ENCODE peak calls at places on chromosome 17, in five cellular contexts. Q is endothelial cell; I is CD4-positive, CD25-positive, alpha-beta regulatory T cell; H is H54; M is ELF-1. E is an unnamed sample.

GRCh38 chr17:9120471-9120870 is 99.2 kb downstream of the NTN1 start:
- DNase-seq in I (no peak), Q (peak), H (no peak), M (peak), E (no peak)

GRCh38 chr17:80922580-80923160 is 69.0 kb upstream of the CHMP6 start:
- DNase-seq in M (no peak), H (no peak), Q (no peak), I (no peak), E (no peak)

GRCh38 chr17:38402897-38403296 is 25.4 kb upstream of the ARHGAP23 start:
- DNase-seq in I (no peak), Q (no peak), M (no peak), H (no peak), E (no peak)

GRCh38 chr17:34997355-34997862 is 17.1 kb downstream of the LIG3 start:
- DNase-seq in Q (no peak), M (no peak), H (no peak), I (no peak), E (no peak)

GRCh38 chr17:74852237-74853047 is 7.2 kb downstream of the GRIN2C start:
- DNase-seq in Q (peak), M (peak), I (peak), H (no peak), E (peak)

GRCh38 chr17:19262650-19263620 is 25.8 kb downstream of the EPN2 start:
- DNase-seq in I (no peak), Q (no peak), H (no peak), M (no peak), E (no peak)

GRCh38 chr17:39244600-39245570 is 19.1 kb upstream of the STAC2 start:
- DNase-seq in M (peak), H (no peak), I (peak), Q (peak), E (peak)

GRCh38 chr17:61713035-61713434 is 122.0 kb upstream of the NACA2 start:
- DNase-seq in Q (no peak), M (no peak), I (no peak), H (no peak), E (no peak)

GRCh38 chr17:1073241-1073962 is 76.5 kb downstream of the TIMM22 start:
- DNase-seq in I (no peak), H (no peak), Q (no peak), M (no peak), E (no peak)

GRCh38 chr17:70271672-70272071 is 102.3 kb downstream of the KCNJ2 start:
- DNase-seq in I (no peak), M (no peak), Q (no peak), H (no peak), E (no peak)

GRCh38 chr17:66177048-66177447 is 14.9 kb downstream of the CEP112 start:
- DNase-seq in Q (no peak), H (no peak), M (no peak), I (no peak), E (peak)

GRCh38 chr17:31724026-31724425 is 135.0 kb downstream of the COPRS start:
- DNase-seq in I (no peak), M (no peak), Q (no peak), H (peak), E (no peak)

GRCh38 chr17:45241315-45242011 is 19.8 kb downstream of the FMNL1 start:
- DNase-seq in H (no peak), M (no peak), I (no peak), Q (peak), E (peak)

GRCh38 chr17:82859431-82860403 is 19.9 kb upstream of the ZNF750 start:
- DNase-seq in H (peak), I (peak), Q (no peak), M (peak), E (no peak)

GRCh38 chr17:39486242-39486641 is 25.0 kb downstream of the CDK12 start:
- DNase-seq in M (peak), I (no peak), Q (no peak), H (no peak), E (no peak)

GRCh38 chr17:57948555-57949420 is 6.4 kb downstream of the CUEDC1 start:
- DNase-seq in Q (no peak), M (peak), H (peak), I (no peak), E (no peak)

GRCh38 chr17:38852771-38853291 is 690 bp downstream of the RPL23 start:
- DNase-seq in I (peak), H (no peak), Q (peak), M (no peak), E (no peak)

GRCh38 chr17:42819939-42820535 is 4.0 kb downstream of the BECN1 start:
- DNase-seq in M (peak), I (peak), Q (peak), H (no peak), E (peak)

GRCh38 chr17:46053911-46054534 is 55.0 kb downstream of the STH start:
- DNase-seq in I (no peak), M (no peak), H (no peak), Q (no peak), E (no peak)

GRCh38 chr17:39110435-39111136 is 40.9 kb downstream of the PLXDC1 start:
- DNase-seq in Q (no peak), H (no peak), M (peak), I (no peak), E (no peak)

GRCh38 chr17:10657123-10657522 is at the start of gene MYH3:
- DNase-seq in I (no peak), Q (no peak), M (no peak), H (no peak), E (no peak)

GRCh38 chr17:1399366-1399678 is 700 bp downstream of the YWHAE start:
- DNase-seq in M (no peak), Q (no peak), H (no peak), I (no peak), E (no peak)

E was measured in NCI-H526 treated with DMSO at 0.1 percent for 48 hours.